ENCODE peak calls at places on chromosomes 3 and 15, in five cellular contexts. T is effector CD4-positive, alpha-beta T cell; R is G401; Y is epithelial cell of esophagus; W is stimulated activated naive CD8-positive, alpha-beta T cell treated with anti-CD3 and anti-CD28 coated beads, Interleukin-15, amount 100 ng/mL, for 72 hours. M is an unnamed sample.

GRCh38 chr3:73827658-73828313 is 203.0 kb upstream of the PDZRN3 start:
- DNase-seq in T (no peak), R (no peak), Y (no peak), W (no peak), M (no peak)

GRCh38 chr15:25372298-25372697 is 66.5 kb downstream of the UBE3A start:
- DNase-seq in T (no peak), R (no peak), Y (peak), W (no peak), M (peak)

GRCh38 chr3:15693340-15693739 is 91.8 kb downstream of the BTD start:
- DNase-seq in T (no peak), R (no peak), Y (no peak), W (no peak), M (no peak)

GRCh38 chr3:169629895-169630294 is 33.6 kb downstream of the MECOM start:
- DNase-seq in T (no peak), R (no peak), Y (no peak), W (no peak), M (no peak)

GRCh38 chr3:7146529-7146928 is 285.6 kb downstream of the GRM7 start:
- DNase-seq in T (no peak), R (no peak), Y (no peak), W (no peak), M (no peak)

GRCh38 chr15:40999190-40999589 is 45.9 kb downstream of the CHAC1 start:
- DNase-seq in T (no peak), R (no peak), Y (peak), W (no peak), M (peak)

GRCh38 chr3:170809021-170809974 is 60.7 kb downstream of the RPL22L1 start:
- DNase-seq in T (no peak), R (peak), Y (peak), W (no peak), M (peak)

GRCh38 chr3:11407644-11408043 is 135.4 kb downstream of the ATG7 start:
- DNase-seq in T (no peak), R (no peak), Y (no peak), W (no peak), M (no peak)

GRCh38 chr15:58083526-58083925 is 18.0 kb upstream of the ALDH1A2 start:
- DNase-seq in T (no peak), R (no peak), Y (no peak), W (no peak), M (no peak)

GRCh38 chr3:139934557-139935070 is 371 bp upstream of the CLSTN2 start:
- DNase-seq in T (no peak), R (peak), Y (peak), W (no peak), M (no peak)

GRCh38 chr3:185625784-185626183 is 39.7 kb downstream of the SENP2 start:
- DNase-seq in T (no peak), R (no peak), Y (no peak), W (no peak), M (no peak)

GRCh38 chr15:50828610-50829206 is 63.2 kb upstream of the SPPL2A start:
- DNase-seq in T (no peak), R (no peak), Y (peak), W (no peak), M (peak)

GRCh38 chr3:149584236-149584635 is 73.6 kb downstream of the WWTR1 start:
- DNase-seq in T (no peak), R (no peak), Y (no peak), W (no peak), M (no peak)

GRCh38 chr3:161108840-161109239 is 3.7 kb upstream of the B3GALNT1 start:
- DNase-seq in T (no peak), R (no peak), Y (peak), W (no peak), M (no peak)

GRCh38 chr3:88896026-88896425 is 211.4 kb upstream of the EPHA3 start:
- DNase-seq in T (no peak), R (no peak), Y (peak), W (no peak), M (no peak)

GRCh38 chr3:193240850-193241706 is at the start of gene PLAAT1:
- DNase-seq in T (no peak), R (peak), Y (peak), W (peak), M (peak)

GRCh38 chr3:16085884-16086608 is 88.4 kb upstream of the GALNT15 start:
- DNase-seq in T (no peak), R (peak), Y (no peak), W (no peak), M (peak)

GRCh38 chr3:57556459-57557087 is 499 bp downstream of the PDE12 start:
- DNase-seq in T (peak), R (no peak), Y (peak), W (no peak), M (peak)

GRCh38 chr15:96340611-96341464 is 10.3 kb downstream of the NR2F2 start:
- DNase-seq in T (no peak), R (peak), Y (no peak), W (no peak), M (peak)